ENCODE peak calls at places on chromosome 3, in seven cellular contexts. One of them, this sample, is unnamed.

GRCh38 chr3:193744048-193744821 is 151.2 kb downstream of the OPA1 start:
- DNase-seq in K562: peak
- DNase-seq in GM12878: peak
- DNase-seq in SK-N-SH: no peak
- DNase-seq in IMR-90: no peak
- DNase-seq in A549: peak
- DNase-seq in HepG2: peak
- DNase-seq in this sample: no peak

GRCh38 chr3:50912746-50913145 is 238.0 kb downstream of the DOCK3 start:
- DNase-seq in IMR-90: no peak
- DNase-seq in GM12878: no peak
- DNase-seq in HepG2: no peak
- DNase-seq in K562: no peak
- DNase-seq in A549: no peak
- DNase-seq in SK-N-SH: no peak
- DNase-seq in this sample: no peak

GRCh38 chr3:107986505-107986904 is 104.3 kb downstream of the CD47 start:
- DNase-seq in A549: no peak
- DNase-seq in SK-N-SH: no peak
- DNase-seq in K562: no peak
- DNase-seq in IMR-90: no peak
- DNase-seq in GM12878: no peak
- DNase-seq in HepG2: no peak
- DNase-seq in this sample: no peak

GRCh38 chr3:69541823-69542264 is 156.0 kb upstream of the FRMD4B start:
- DNase-seq in IMR-90: no peak
- DNase-seq in A549: no peak
- DNase-seq in SK-N-SH: peak
- DNase-seq in K562: no peak
- DNase-seq in HepG2: no peak
- DNase-seq in GM12878: no peak
- DNase-seq in this sample: no peak

GRCh38 chr3:45792036-45792435 is 4.3 kb downstream of the SLC6A20 start:
- DNase-seq in K562: no peak
- DNase-seq in GM12878: no peak
- DNase-seq in SK-N-SH: no peak
- DNase-seq in HepG2: no peak
- DNase-seq in IMR-90: no peak
- DNase-seq in A549: no peak
- DNase-seq in this sample: no peak

GRCh38 chr3:187799942-187800637 is 54.8 kb upstream of the BCL6 start:
- DNase-seq in IMR-90: peak
- DNase-seq in A549: no peak
- DNase-seq in HepG2: no peak
- DNase-seq in SK-N-SH: no peak
- DNase-seq in GM12878: no peak
- DNase-seq in K562: no peak
- DNase-seq in this sample: no peak

GRCh38 chr3:124383051-124383450 is 347.2 kb upstream of the UMPS start:
- DNase-seq in A549: no peak
- DNase-seq in HepG2: no peak
- DNase-seq in K562: no peak
- DNase-seq in IMR-90: no peak
- DNase-seq in GM12878: no peak
- DNase-seq in SK-N-SH: no peak
- DNase-seq in this sample: no peak

GRCh38 chr3:191366675-191367074 is 36.3 kb upstream of the UTS2B start:
- DNase-seq in SK-N-SH: no peak
- DNase-seq in GM12878: no peak
- DNase-seq in IMR-90: peak
- DNase-seq in A549: no peak
- DNase-seq in K562: peak
- DNase-seq in HepG2: no peak
- DNase-seq in this sample: no peak

GRCh38 chr3:60992395-60992794 is 258.9 kb downstream of the FHIT start:
- DNase-seq in GM12878: no peak
- DNase-seq in IMR-90: no peak
- DNase-seq in A549: no peak
- DNase-seq in K562: no peak
- DNase-seq in HepG2: no peak
- DNase-seq in SK-N-SH: no peak
- DNase-seq in this sample: no peak

GRCh38 chr3:17307889-17308288 is 423.1 kb downstream of the PLCL2 start:
- DNase-seq in A549: no peak
- DNase-seq in HepG2: no peak
- DNase-seq in GM12878: no peak
- DNase-seq in SK-N-SH: no peak
- DNase-seq in K562: no peak
- DNase-seq in IMR-90: no peak
- DNase-seq in this sample: no peak

GRCh38 chr3:53571264-53571663 is 76.9 kb downstream of the CACNA1D start:
- DNase-seq in IMR-90: no peak
- DNase-seq in K562: no peak
- DNase-seq in GM12878: no peak
- DNase-seq in HepG2: no peak
- DNase-seq in A549: no peak
- DNase-seq in SK-N-SH: no peak
- DNase-seq in this sample: no peak

GRCh38 chr3:164452707-164453106 is 625.6 kb downstream of the SI start:
- DNase-seq in A549: no peak
- DNase-seq in GM12878: no peak
- DNase-seq in IMR-90: no peak
- DNase-seq in K562: no peak
- DNase-seq in HepG2: no peak
- DNase-seq in SK-N-SH: no peak
- DNase-seq in this sample: no peak

GRCh38 chr3:169264711-169265110 is 398.8 kb downstream of the MECOM start:
- DNase-seq in HepG2: no peak
- DNase-seq in A549: no peak
- DNase-seq in SK-N-SH: peak
- DNase-seq in IMR-90: peak
- DNase-seq in K562: no peak
- DNase-seq in GM12878: no peak
- DNase-seq in this sample: no peak

GRCh38 chr3:186746008-186746407 is 28.8 kb downstream of the KNG1 start:
- DNase-seq in SK-N-SH: no peak
- DNase-seq in IMR-90: peak
- DNase-seq in K562: peak
- DNase-seq in A549: peak
- DNase-seq in HepG2: peak
- DNase-seq in GM12878: no peak
- DNase-seq in this sample: peak

DNA sequence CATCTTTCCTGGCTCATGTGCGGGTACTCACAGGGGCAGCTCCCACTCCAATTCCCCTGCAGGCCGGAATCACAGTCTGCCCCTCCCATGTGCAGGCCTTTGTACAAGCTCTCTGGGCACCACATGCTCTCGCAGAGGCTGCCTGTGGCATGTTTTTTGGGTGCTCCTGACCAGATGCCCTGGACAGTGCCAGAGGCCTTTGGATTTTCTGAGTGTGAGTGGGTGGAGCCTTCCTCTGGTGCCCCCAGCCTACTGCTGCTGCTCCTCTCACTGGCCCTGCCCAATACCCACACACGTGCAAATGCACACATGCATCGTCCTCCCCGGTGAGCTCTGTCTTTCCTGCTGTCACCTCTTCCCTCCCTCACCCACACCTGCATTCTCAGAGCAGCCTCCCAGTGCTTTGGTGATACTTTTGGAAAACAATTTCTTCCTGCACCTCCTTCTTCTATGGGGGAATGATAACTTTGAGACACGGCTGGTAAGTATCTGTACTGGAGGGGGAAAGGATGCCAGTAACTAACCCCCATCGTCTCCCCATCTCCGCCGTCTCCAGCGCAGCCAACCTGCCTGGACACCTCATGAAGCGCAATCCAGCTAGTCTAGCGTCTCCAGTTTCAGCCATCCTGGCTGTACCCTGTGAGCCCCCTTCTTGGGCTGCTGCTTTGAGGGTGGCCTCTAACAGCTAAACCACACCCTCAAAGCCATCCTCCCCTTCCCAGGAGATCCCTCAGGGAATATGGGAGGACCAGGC is 229.4 kb upstream of the TOPAZ1 start:
- DNase-seq in HepG2: no peak
- DNase-seq in GM12878: no peak
- DNase-seq in A549: no peak
- DNase-seq in IMR-90: no peak
- DNase-seq in SK-N-SH: no peak
- DNase-seq in K562: no peak
- DNase-seq in this sample: no peak
- TF ChIP-seq RAD21 in HepG2: no peak
- TF ChIP-seq RAD21 in GM12878: no peak
- TF ChIP-seq RAD21 in A549: no peak
- TF ChIP-seq RAD21 in IMR-90: no peak
- TF ChIP-seq RAD21 in SK-N-SH: no peak
- TF ChIP-seq RAD21 in K562: no peak
- TF ChIP-seq RAD21 in this sample: no peak

GRCh38 chr3:180680097-180680430 is 775 bp upstream of the CCDC39 start:
- DNase-seq in GM12878: no peak
- DNase-seq in SK-N-SH: peak
- DNase-seq in IMR-90: peak
- DNase-seq in HepG2: no peak
- DNase-seq in A549: peak
- DNase-seq in K562: no peak
- DNase-seq in this sample: no peak
- TF ChIP-seq RAD21 in GM12878: peak
- TF ChIP-seq RAD21 in SK-N-SH: peak
- TF ChIP-seq RAD21 in IMR-90: peak
- TF ChIP-seq RAD21 in HepG2: no peak
- TF ChIP-seq RAD21 in A549: no peak
- TF ChIP-seq RAD21 in K562: no peak
- TF ChIP-seq RAD21 in this sample: peak

DNA sequence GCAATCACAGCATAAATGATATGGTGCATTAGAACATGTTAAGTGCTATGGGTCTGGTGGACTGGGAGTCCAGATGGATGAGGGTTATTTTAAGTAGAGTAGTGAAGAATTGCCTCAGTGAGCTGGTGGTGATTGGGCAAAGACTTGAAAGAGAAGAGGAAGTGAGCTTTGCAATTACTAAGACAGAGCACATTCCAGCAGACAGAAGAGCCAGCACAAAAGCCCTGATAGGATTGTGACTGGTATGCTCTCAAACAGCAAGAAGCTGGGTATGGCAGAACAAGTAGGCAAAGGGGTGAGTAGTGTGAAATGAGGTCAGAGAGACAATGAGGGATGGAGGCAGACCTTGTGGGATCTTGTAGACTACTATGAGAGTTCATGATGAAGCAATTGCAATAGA is 2.0 kb upstream of the ACKR4 start:
- DNase-seq in SK-N-SH: no peak
- DNase-seq in K562: no peak
- DNase-seq in A549: no peak
- DNase-seq in IMR-90: peak
- DNase-seq in HepG2: no peak
- DNase-seq in GM12878: no peak
- DNase-seq in this sample: no peak
- TF ChIP-seq RAD21 in SK-N-SH: no peak
- TF ChIP-seq RAD21 in K562: no peak
- TF ChIP-seq RAD21 in A549: no peak
- TF ChIP-seq RAD21 in IMR-90: no peak
- TF ChIP-seq RAD21 in HepG2: no peak
- TF ChIP-seq RAD21 in GM12878: no peak
- TF ChIP-seq RAD21 in this sample: no peak

GRCh38 chr3:14274537-14274936 is 95.9 kb downstream of the LSM3 start:
- DNase-seq in SK-N-SH: no peak
- DNase-seq in K562: peak
- DNase-seq in IMR-90: no peak
- DNase-seq in HepG2: no peak
- DNase-seq in A549: no peak
- DNase-seq in GM12878: no peak
- DNase-seq in this sample: no peak
- TF ChIP-seq RAD21 in SK-N-SH: no peak
- TF ChIP-seq RAD21 in K562: no peak
- TF ChIP-seq RAD21 in IMR-90: no peak
- TF ChIP-seq RAD21 in HepG2: no peak
- TF ChIP-seq RAD21 in A549: no peak
- TF ChIP-seq RAD21 in GM12878: no peak
- TF ChIP-seq RAD21 in this sample: no peak

GRCh38 chr3:171781711-171782127 is 28.6 kb downstream of the PLD1 start:
- DNase-seq in IMR-90: peak
- DNase-seq in SK-N-SH: no peak
- DNase-seq in HepG2: peak
- DNase-seq in K562: no peak
- DNase-seq in A549: no peak
- DNase-seq in GM12878: no peak
- DNase-seq in this sample: no peak
- TF ChIP-seq RAD21 in IMR-90: no peak
- TF ChIP-seq RAD21 in SK-N-SH: no peak
- TF ChIP-seq RAD21 in HepG2: no peak
- TF ChIP-seq RAD21 in K562: no peak
- TF ChIP-seq RAD21 in A549: no peak
- TF ChIP-seq RAD21 in GM12878: no peak
- TF ChIP-seq RAD21 in this sample: no peak

DNA sequence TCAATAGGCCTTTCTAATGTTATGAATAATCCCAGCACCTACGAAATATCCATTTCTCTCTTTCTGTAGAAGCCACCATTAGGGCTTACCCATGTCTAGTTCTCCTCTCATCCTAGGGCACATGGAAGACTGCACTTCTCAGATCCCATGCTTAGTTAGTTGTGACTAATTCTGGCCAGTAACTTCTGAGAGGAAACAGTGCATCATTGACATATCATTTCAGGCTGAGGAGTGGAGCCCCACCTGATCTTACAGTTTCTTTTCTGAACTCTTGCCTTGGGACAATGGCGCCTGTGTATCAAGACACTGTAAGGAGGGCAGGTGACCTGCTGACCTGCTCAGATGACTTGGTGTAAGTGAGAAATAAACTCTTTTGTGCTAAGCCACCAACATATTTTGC is 39.4 kb upstream of the TBL1XR1 start:
- DNase-seq in SK-N-SH: no peak
- DNase-seq in HepG2: no peak
- DNase-seq in K562: no peak
- DNase-seq in IMR-90: peak
- DNase-seq in A549: no peak
- DNase-seq in GM12878: no peak
- DNase-seq in this sample: no peak
- TF ChIP-seq RAD21 in SK-N-SH: no peak
- TF ChIP-seq RAD21 in HepG2: no peak
- TF ChIP-seq RAD21 in K562: no peak
- TF ChIP-seq RAD21 in IMR-90: no peak
- TF ChIP-seq RAD21 in A549: no peak
- TF ChIP-seq RAD21 in GM12878: no peak
- TF ChIP-seq RAD21 in this sample: no peak

GRCh38 chr3:26627080-26627479 is 4.5 kb downstream of the LRRC3B start:
- DNase-seq in SK-N-SH: no peak
- DNase-seq in GM12878: no peak
- DNase-seq in IMR-90: no peak
- DNase-seq in HepG2: no peak
- DNase-seq in A549: no peak
- DNase-seq in K562: no peak
- DNase-seq in this sample: no peak
- TF ChIP-seq RAD21 in SK-N-SH: no peak
- TF ChIP-seq RAD21 in GM12878: no peak
- TF ChIP-seq RAD21 in IMR-90: no peak
- TF ChIP-seq RAD21 in HepG2: no peak
- TF ChIP-seq RAD21 in A549: no peak
- TF ChIP-seq RAD21 in K562: no peak
- TF ChIP-seq RAD21 in this sample: no peak